ENCODE peak calls at places on chromosomes 12 and 14, in seven cellular contexts. One of them, this sample, is unnamed.

GRCh38 chr14:31988237-31988636 is 88.9 kb upstream of the ARHGAP5 start:
- DNase-seq in lower lobe of right lung: no peak
- DNase-seq in right atrium auricular region: no peak
- DNase-seq in kidney epithelial cell: no peak
- DNase-seq in astrocyte: no peak
- DNase-seq in endothelial cell: no peak
- DNase-seq in psoas muscle: no peak
- DNase-seq in this sample: no peak

GRCh38 chr12:47194501-47194900 is 114.7 kb upstream of the AMIGO2 start:
- DNase-seq in lower lobe of right lung: no peak
- DNase-seq in right atrium auricular region: no peak
- DNase-seq in kidney epithelial cell: no peak
- DNase-seq in astrocyte: no peak
- DNase-seq in endothelial cell: no peak
- DNase-seq in psoas muscle: no peak
- DNase-seq in this sample: no peak

GRCh38 chr12:71556881-71557280 is 106.8 kb downstream of the ZFC3H1 start:
- DNase-seq in lower lobe of right lung: no peak
- DNase-seq in right atrium auricular region: no peak
- DNase-seq in kidney epithelial cell: peak
- DNase-seq in astrocyte: peak
- DNase-seq in endothelial cell: no peak
- DNase-seq in psoas muscle: no peak
- DNase-seq in this sample: no peak

GRCh38 chr12:96889273-96889933 is 17.7 kb upstream of the NEDD1 start:
- DNase-seq in lower lobe of right lung: no peak
- DNase-seq in right atrium auricular region: no peak
- DNase-seq in kidney epithelial cell: peak
- DNase-seq in astrocyte: peak
- DNase-seq in endothelial cell: no peak
- DNase-seq in psoas muscle: no peak
- DNase-seq in this sample: no peak

GRCh38 chr12:34400423-34400881 is 378.2 kb downstream of the ALG10 start:
- DNase-seq in lower lobe of right lung: peak
- DNase-seq in right atrium auricular region: no peak
- DNase-seq in kidney epithelial cell: no peak
- DNase-seq in astrocyte: no peak
- DNase-seq in endothelial cell: no peak
- DNase-seq in psoas muscle: peak
- DNase-seq in this sample: no peak

GRCh38 chr14:37253905-37254304 is 56.2 kb downstream of the MIPOL1 start:
- DNase-seq in lower lobe of right lung: no peak
- DNase-seq in right atrium auricular region: no peak
- DNase-seq in kidney epithelial cell: no peak
- DNase-seq in astrocyte: peak
- DNase-seq in endothelial cell: no peak
- DNase-seq in psoas muscle: no peak
- DNase-seq in this sample: no peak

GRCh38 chr12:9798008-9798619 is 29.2 kb upstream of the KLRF1 start:
- DNase-seq in lower lobe of right lung: no peak
- DNase-seq in right atrium auricular region: no peak
- DNase-seq in kidney epithelial cell: peak
- DNase-seq in astrocyte: peak
- DNase-seq in endothelial cell: peak
- DNase-seq in psoas muscle: no peak
- DNase-seq in this sample: peak

GRCh38 chr12:113840401-113841042 is 125.6 kb downstream of the RBM19 start:
- DNase-seq in lower lobe of right lung: no peak
- DNase-seq in right atrium auricular region: no peak
- DNase-seq in kidney epithelial cell: no peak
- DNase-seq in astrocyte: no peak
- DNase-seq in endothelial cell: no peak
- DNase-seq in psoas muscle: no peak
- DNase-seq in this sample: no peak

DNA sequence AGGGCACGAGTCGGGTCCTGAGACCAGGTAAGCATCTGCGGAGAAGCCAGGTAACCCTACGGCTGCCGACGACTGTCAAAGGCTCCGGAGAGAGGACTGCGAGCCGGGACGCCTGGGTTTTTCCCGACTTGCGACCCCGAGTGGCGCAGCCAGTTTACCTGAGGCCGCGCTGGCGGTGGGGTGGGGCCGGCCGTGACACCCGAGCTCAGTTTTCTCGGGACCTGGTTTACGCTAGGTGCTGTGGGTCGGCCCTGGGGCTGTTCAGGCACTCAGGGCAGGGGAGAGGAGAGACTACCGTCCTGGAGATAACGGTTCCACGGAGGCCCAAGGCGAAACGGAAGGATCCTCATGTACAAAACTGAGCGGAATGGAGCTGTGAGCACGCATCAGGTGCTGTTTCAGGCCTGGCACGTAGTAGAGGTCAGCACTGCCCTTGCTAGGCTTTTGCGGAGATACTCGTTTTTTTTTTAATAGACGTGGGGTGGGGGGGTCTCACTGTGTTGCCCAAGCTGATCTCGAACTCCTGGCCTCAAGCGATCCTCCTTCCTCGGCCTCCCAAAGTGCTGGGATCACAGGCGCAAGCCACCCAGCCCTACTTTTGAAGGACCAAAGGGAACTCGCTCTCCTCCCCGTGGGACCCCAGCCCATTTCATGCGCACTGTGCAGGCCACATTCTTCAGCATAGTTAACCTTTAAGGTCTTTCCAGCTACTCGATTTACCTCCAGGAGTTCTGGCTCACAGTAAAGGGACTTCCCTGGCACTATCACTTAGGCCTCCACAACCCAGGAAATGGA is 466 bp downstream of the MTRFR start:
- DNase-seq in lower lobe of right lung: no peak
- DNase-seq in right atrium auricular region: no peak
- DNase-seq in kidney epithelial cell: no peak
- DNase-seq in astrocyte: no peak
- DNase-seq in endothelial cell: peak
- DNase-seq in psoas muscle: no peak
- DNase-seq in this sample: peak
- TF ChIP-seq CTCF in lower lobe of right lung: no peak
- TF ChIP-seq CTCF in right atrium auricular region: no peak
- TF ChIP-seq CTCF in kidney epithelial cell: peak
- TF ChIP-seq CTCF in astrocyte: no peak
- TF ChIP-seq CTCF in endothelial cell: no peak
- TF ChIP-seq CTCF in psoas muscle: no peak
- TF ChIP-seq CTCF in this sample: no peak

GRCh38 chr14:78974691-78975090 is 804.5 kb downstream of the NRXN3 start:
- DNase-seq in lower lobe of right lung: no peak
- DNase-seq in right atrium auricular region: no peak
- DNase-seq in kidney epithelial cell: no peak
- DNase-seq in astrocyte: peak
- DNase-seq in endothelial cell: no peak
- DNase-seq in psoas muscle: no peak
- DNase-seq in this sample: no peak
- TF ChIP-seq CTCF in lower lobe of right lung: no peak
- TF ChIP-seq CTCF in right atrium auricular region: no peak
- TF ChIP-seq CTCF in kidney epithelial cell: no peak
- TF ChIP-seq CTCF in astrocyte: no peak
- TF ChIP-seq CTCF in endothelial cell: no peak
- TF ChIP-seq CTCF in psoas muscle: no peak
- TF ChIP-seq CTCF in this sample: no peak

DNA sequence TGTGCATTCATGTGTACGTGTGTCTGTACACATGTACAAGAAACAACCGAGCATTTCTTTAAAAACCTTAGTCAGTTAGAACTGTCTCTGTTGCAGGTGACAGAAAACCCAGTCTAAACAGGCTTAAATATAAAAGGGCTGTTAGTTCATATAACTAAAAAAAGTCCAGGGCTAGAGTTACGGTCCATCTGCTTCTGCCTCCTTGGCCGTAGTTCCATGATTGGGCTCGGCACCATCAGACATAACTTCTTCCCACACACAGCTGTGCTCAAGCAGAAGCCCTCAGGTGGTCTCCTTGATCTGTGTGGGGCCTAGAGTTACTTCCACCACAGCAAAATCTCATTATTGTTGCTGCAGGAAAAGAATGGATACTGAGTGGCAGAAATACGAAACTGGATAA is 34.6 kb downstream of the CKB start:
- DNase-seq in lower lobe of right lung: no peak
- DNase-seq in right atrium auricular region: peak
- DNase-seq in kidney epithelial cell: no peak
- DNase-seq in astrocyte: no peak
- DNase-seq in endothelial cell: no peak
- DNase-seq in psoas muscle: no peak
- DNase-seq in this sample: no peak
- TF ChIP-seq CTCF in lower lobe of right lung: no peak
- TF ChIP-seq CTCF in right atrium auricular region: no peak
- TF ChIP-seq CTCF in kidney epithelial cell: no peak
- TF ChIP-seq CTCF in astrocyte: no peak
- TF ChIP-seq CTCF in endothelial cell: no peak
- TF ChIP-seq CTCF in psoas muscle: no peak
- TF ChIP-seq CTCF in this sample: no peak

DNA sequence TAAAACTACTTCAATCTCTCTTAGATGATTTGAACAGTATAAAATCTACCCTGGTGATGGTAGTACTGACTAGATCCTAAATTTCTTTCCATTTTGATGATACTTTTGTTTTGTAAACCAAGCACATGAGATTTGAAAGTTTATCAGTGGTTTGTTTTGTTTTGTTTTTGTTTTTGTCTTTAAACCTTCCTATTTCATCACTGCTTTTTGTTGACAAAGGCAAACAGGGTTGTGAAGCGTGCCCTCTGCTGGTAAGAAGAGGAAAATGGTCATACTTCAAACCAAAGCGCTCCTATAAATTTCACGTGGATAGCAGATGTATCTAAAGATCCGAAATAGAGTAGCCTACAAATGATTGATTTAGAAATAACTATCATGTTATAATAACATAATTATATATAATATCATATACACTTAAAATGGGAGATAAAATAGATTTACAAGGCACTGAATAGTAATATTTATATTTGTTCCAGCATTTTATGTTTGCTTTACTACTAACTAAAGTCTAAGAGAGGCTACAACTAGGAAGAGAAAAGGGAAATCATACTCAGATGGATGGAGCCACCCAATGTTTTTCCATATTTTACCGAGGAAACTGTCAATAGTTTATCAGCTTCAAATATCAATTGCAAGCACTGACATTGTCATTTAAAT is 254.0 kb upstream of the USP15 start:
- DNase-seq in lower lobe of right lung: no peak
- DNase-seq in right atrium auricular region: no peak
- DNase-seq in kidney epithelial cell: no peak
- DNase-seq in astrocyte: peak
- DNase-seq in endothelial cell: peak
- DNase-seq in psoas muscle: no peak
- DNase-seq in this sample: peak
- TF ChIP-seq CTCF in lower lobe of right lung: peak
- TF ChIP-seq CTCF in right atrium auricular region: peak
- TF ChIP-seq CTCF in kidney epithelial cell: peak
- TF ChIP-seq CTCF in astrocyte: peak
- TF ChIP-seq CTCF in endothelial cell: peak
- TF ChIP-seq CTCF in psoas muscle: peak
- TF ChIP-seq CTCF in this sample: peak

GRCh38 chr12:67243260-67243659 is 25.9 kb upstream of the CAND1 start:
- DNase-seq in lower lobe of right lung: no peak
- DNase-seq in right atrium auricular region: no peak
- DNase-seq in kidney epithelial cell: no peak
- DNase-seq in astrocyte: no peak
- DNase-seq in endothelial cell: no peak
- DNase-seq in psoas muscle: no peak
- DNase-seq in this sample: no peak
- TF ChIP-seq CTCF in lower lobe of right lung: no peak
- TF ChIP-seq CTCF in right atrium auricular region: no peak
- TF ChIP-seq CTCF in kidney epithelial cell: no peak
- TF ChIP-seq CTCF in astrocyte: no peak
- TF ChIP-seq CTCF in endothelial cell: no peak
- TF ChIP-seq CTCF in psoas muscle: no peak
- TF ChIP-seq CTCF in this sample: no peak

DNA sequence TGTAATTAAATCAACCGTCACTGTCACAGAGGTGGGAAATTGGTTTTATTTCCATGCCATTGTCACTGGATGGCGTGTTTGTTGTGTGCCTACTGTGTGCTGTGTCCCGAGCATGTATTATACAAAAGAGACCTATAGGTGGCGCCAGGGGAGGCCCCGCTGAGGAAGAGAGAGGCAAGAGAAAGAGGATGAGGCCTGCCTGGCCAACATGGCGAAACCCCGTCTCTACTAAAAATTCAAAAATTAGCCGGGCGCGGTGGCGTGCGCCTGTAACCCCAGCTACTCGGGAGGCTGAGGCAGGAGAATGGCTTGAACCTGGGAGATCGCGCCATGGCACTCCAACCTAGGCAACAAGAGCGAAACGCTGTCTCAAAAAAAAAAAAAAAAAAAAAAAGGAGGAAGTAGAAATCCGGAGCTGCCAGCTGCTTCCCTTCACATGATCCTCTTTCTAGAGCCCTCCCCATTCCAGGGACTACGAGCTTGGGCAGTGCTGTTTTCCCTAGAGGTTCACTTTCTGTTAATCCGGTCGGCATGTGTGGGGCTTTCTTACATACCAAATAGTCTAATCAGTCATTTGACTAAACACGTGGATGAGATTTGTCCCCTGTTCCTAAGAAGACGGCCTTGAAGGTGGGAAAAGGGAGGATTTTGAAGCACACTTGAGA is 6.4 kb upstream of the CCDC175 start:
- DNase-seq in lower lobe of right lung: peak
- DNase-seq in right atrium auricular region: no peak
- DNase-seq in kidney epithelial cell: no peak
- DNase-seq in astrocyte: no peak
- DNase-seq in endothelial cell: no peak
- DNase-seq in psoas muscle: no peak
- DNase-seq in this sample: peak
- TF ChIP-seq CTCF in lower lobe of right lung: peak
- TF ChIP-seq CTCF in right atrium auricular region: no peak
- TF ChIP-seq CTCF in kidney epithelial cell: no peak
- TF ChIP-seq CTCF in astrocyte: no peak
- TF ChIP-seq CTCF in endothelial cell: no peak
- TF ChIP-seq CTCF in psoas muscle: no peak
- TF ChIP-seq CTCF in this sample: peak

GRCh38 chr14:96357216-96357615 is 5.9 kb downstream of the ATG2B start:
- DNase-seq in lower lobe of right lung: no peak
- DNase-seq in right atrium auricular region: no peak
- DNase-seq in kidney epithelial cell: no peak
- DNase-seq in astrocyte: no peak
- DNase-seq in endothelial cell: no peak
- DNase-seq in psoas muscle: no peak
- DNase-seq in this sample: no peak
- TF ChIP-seq CTCF in lower lobe of right lung: no peak
- TF ChIP-seq CTCF in right atrium auricular region: no peak
- TF ChIP-seq CTCF in kidney epithelial cell: no peak
- TF ChIP-seq CTCF in astrocyte: peak
- TF ChIP-seq CTCF in endothelial cell: no peak
- TF ChIP-seq CTCF in psoas muscle: no peak
- TF ChIP-seq CTCF in this sample: no peak

This sample was measured in activated CD8-positive, alpha-beta T cell treated with anti-CD3 and anti-CD28 coated beads for 36 hours.